ENCODE peak calls at places on chromosomes 3 and 15, in four cellular contexts. P, K, B and T are unnamed samples.

GRCh38 chr3:185807455-185808068 is 17.3 kb downstream of the IGF2BP2 start:
- DNase-seq in B (no peak), P (no peak), K (peak), T (no peak)

GRCh38 chr15:70435369-70435768 is 328.0 kb downstream of the UACA start:
- DNase-seq in B (no peak), K (no peak), P (no peak), T (peak)

GRCh38 chr3:30203301-30203700 is 403.1 kb upstream of the TGFBR2 start:
- DNase-seq in K (no peak), P (no peak), B (no peak), T (no peak)

GRCh38 chr3:154018100-154018696 is 103.0 kb upstream of the ARHGEF26 start:
- DNase-seq in K (peak), P (no peak), B (peak), T (peak)

GRCh38 chr3:5071061-5071460 is 51.0 kb upstream of the ARL8B start:
- DNase-seq in B (no peak), K (no peak), P (no peak), T (no peak)

GRCh38 chr15:40263036-40263754 is 19.7 kb downstream of the ANKRD63 start:
- DNase-seq in P (no peak), K (no peak), B (no peak), T (no peak)

GRCh38 chr15:26449296-26449695 is 323.6 kb downstream of the GABRB3 start:
- DNase-seq in B (no peak), K (no peak), P (no peak), T (no peak)

GRCh38 chr3:146513386-146514051 is 30.9 kb downstream of the PLSCR1 start:
- DNase-seq in B (no peak), P (no peak), K (no peak), T (no peak)

GRCh38 chr3:63706321-63707085 is 54.0 kb downstream of the SNTN start:
- DNase-seq in B (no peak), P (no peak), K (no peak), T (no peak)

GRCh38 chr15:56917652-56918045 is 795 bp upstream of the TCF12 start:
- DNase-seq in P (no peak), B (no peak), K (no peak), T (peak)

GRCh38 chr15:51641490-51642135 is 19.0 kb upstream of the DMXL2 start:
- DNase-seq in K (no peak), P (no peak), B (no peak), T (no peak)

GRCh38 chr3:72347819-72348319 is 500.4 kb downstream of the SHQ1 start:
- DNase-seq in P (peak), B (no peak), K (no peak), T (peak)

GRCh38 chr15:77489647-77490046 is 69.0 kb downstream of the HMG20A start:
- DNase-seq in K (no peak), B (no peak), P (no peak), T (no peak)

GRCh38 chr3:126538316-126538715 is 14.4 kb downstream of the CHST13 start:
- DNase-seq in P (peak), K (no peak), B (no peak), T (no peak)

GRCh38 chr3:108322352-108322751 is 26.0 kb downstream of the HHLA2 start:
- DNase-seq in P (no peak), K (no peak), B (no peak), T (no peak)

GRCh38 chr15:78637776-78638435 is 3.1 kb downstream of the CHRNB4 start:
- DNase-seq in B (no peak), K (no peak), P (no peak), T (no peak)

GRCh38 chr3:45178131-45179023 is 32.2 kb upstream of the CDCP1 start:
- DNase-seq in B (no peak), P (no peak), K (no peak), T (no peak)

GRCh38 chr15:73002509-73002908 is 49.8 kb upstream of the NEO1 start:
- DNase-seq in B (no peak), P (no peak), K (no peak), T (no peak)

GRCh38 chr3:179842061-179842460 is 189.2 kb downstream of the USP13 start:
- DNase-seq in P (no peak), K (no peak), B (no peak), T (no peak)

GRCh38 chr15:42608110-42608531 is 32.7 kb downstream of the STARD9 start:
- DNase-seq in B (no peak), K (no peak), P (no peak), T (peak)

GRCh38 chr3:190193210-190193609 is 72.5 kb upstream of the P3H2 start:
- DNase-seq in P (no peak), B (no peak), K (no peak), T (no peak)

GRCh38 chr3:56309465-56309864 is 158.8 kb downstream of the ERC2 start:
- DNase-seq in B (no peak), K (no peak), P (no peak), T (no peak)

GRCh38 chr3:56316944-56317343 is 151.3 kb downstream of the ERC2 start:
- DNase-seq in B (no peak), K (no peak), P (no peak), T (no peak)

DNA sequence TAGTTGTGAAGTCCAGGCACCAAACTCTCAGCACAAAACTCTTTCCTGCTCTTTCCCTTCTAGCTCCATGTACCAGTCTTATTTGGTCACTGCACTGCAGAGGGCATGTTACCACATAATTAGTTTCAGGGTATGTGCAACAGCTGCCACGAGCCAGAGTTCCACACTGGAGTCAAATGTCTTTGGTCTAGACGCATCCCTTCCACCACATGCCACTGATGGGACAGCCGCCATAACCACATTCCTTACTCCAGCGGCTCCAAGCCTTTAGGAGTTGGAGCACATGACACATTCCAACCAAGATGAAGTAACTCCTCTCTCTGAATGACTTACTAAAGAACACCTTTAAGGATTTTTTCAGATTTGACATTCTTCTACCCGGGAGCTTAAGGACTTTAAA is 153.4 kb downstream of the ERC2 start:
- DNase-seq in B (no peak), P (no peak), K (no peak), T (no peak)
- H3K9ac ChIP-seq in B (no peak), P (no peak), K (no peak), T (no peak)

DNA sequence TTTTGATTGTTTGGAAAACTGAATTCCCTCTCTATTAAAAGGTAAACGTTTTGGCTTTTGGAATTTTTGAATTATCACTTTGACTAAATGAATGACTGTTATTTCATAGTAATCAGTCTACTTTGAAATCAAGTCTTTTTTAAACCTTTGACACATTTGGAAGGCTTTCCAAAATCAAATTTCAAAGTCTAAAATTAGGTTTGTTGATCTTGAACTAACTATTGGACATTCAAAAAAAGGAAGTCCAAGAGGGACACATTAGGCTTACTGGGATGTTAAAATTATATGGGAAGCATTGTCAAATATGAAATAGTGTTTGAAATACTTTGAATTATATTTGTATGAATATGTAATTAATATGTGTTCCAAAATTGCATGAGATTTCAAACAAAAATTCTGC is 45.2 kb upstream of the AADACL2 start:
- DNase-seq in K (no peak), B (no peak), P (no peak), T (no peak)
- H3K9ac ChIP-seq in K (no peak), B (no peak), P (no peak), T (no peak)

GRCh38 chr3:101913173-101913572 is 63.9 kb downstream of the NFKBIZ start:
- DNase-seq in K (no peak), P (no peak), B (no peak), T (no peak)
- H3K9ac ChIP-seq in K (no peak), P (no peak), B (no peak), T (no peak)

GRCh38 chr15:82680200-82681102 is 29.2 kb downstream of the AP3B2 start:
- DNase-seq in P (peak), B (peak), K (no peak), T (no peak)
- H3K9ac ChIP-seq in P (no peak), B (peak), K (no peak), T (no peak)

DNA sequence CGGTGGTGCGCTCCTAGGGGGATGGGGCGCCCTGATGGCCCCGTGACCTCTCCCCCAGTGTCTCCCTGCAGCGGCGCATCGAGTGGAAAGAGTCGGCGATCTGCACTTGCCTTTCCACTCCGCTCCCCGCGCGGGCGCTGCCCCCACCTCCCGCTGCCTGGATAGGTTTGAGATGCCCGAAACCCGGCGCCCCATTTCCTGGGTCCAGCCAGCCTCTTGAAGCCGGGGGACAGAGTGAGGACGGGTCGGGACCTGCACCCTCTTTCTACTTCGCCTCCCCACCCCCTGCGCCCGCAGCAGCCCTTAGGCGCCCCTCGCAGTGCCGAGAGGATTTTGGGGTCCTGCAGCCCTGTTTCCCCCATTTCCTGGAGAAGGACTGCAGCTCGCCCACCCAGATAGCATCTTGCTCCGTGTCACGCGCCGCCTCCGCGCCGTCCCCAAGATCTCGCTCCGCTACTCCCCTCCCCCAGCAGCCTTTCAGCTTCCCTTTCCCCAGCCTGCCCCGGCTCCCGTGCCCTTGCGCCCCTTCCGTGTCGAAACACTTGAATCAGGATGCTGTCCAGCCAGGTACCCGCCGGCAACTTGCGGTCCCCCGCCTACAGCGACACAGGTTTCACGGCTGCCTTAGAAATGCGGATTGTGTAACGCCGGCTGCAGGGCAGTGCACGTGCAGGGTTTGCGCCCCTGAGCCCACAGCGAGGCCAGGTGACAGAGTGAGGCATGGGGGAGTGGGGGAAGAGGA is 519 bp downstream of the ABHD6 start:
- DNase-seq in P (peak), K (no peak), B (peak), T (peak)
- H3K9ac ChIP-seq in P (peak), K (peak), B (peak), T (peak)

DNA sequence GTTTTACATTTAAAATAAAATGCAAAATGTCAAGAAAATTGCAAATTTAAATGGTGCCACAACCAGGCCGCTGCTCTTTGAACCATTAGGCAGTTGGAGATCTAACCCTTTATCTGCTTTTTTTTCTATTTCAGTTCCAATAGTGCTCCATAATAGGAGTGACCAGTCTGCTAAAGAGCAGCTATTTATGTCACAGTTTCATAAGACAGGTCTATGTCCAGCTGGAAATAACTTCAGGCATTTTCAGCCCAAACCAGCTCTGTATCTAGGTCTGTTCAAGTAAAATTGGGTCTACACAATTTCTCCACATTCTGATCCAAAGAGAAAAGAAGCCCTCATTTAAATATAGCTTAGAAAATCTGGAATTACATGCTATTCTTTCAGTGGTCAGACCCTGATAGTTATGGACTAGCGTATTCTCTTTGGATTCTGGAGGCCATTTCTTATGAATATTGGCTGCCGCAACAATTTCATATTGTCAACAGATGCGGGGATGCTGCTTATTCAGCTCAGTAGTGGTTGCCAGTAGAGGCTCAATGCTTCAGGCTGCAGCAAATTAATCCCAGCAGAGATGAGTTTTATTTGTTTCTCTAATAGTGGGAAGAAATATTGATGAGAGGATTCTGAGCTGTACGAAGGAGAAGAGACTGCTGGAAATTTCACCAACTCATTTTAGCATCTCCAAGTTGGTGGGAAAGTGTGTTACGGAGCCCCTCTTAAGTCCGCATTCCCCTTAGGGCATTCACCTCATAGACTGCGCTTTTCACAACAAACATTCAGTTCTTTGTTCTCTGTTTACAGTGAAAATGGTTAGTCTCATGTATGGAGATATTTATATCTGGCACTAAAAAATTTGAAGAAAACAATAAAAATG is 887.0 kb downstream of the ROBO1 start:
- DNase-seq in K (no peak), P (no peak), B (no peak), T (no peak)
- H3K9ac ChIP-seq in K (no peak), P (no peak), B (no peak), T (no peak)

GRCh38 chr3:38637906-38638305 is 11.6 kb downstream of the SCN5A start:
- DNase-seq in B (no peak), P (peak), K (no peak), T (no peak)
- H3K9ac ChIP-seq in B (no peak), P (no peak), K (no peak), T (no peak)

GRCh38 chr15:22951381-22952280 is 28.5 kb downstream of the CYFIP1 start:
- DNase-seq in B (no peak), K (no peak), P (peak), T (no peak)
- H3K9ac ChIP-seq in B (no peak), K (no peak), P (no peak), T (no peak)